ENCODE peak calls at places on chromosomes 3 and 15, in five cellular contexts. O is H1, J is GM12878, U is K562, K is WTC11. F is an unnamed sample.

GRCh38 chr3:180278583-180279188 is 241.9 kb upstream of the PEX5L start:
- DNase-seq in O (no peak), J (peak), U (no peak), K (no peak), F (no peak)

GRCh38 chr3:143002083-143002712 is 828 bp downstream of the U2SURP start:
- DNase-seq in O (no peak), J (no peak), U (peak), K (no peak), F (peak)

GRCh38 chr3:3632439-3632838 is 166.8 kb upstream of the LRRN1 start:
- DNase-seq in O (no peak), J (no peak), U (no peak), K (no peak), F (no peak)

GRCh38 chr3:23916152-23916885 is 471 bp downstream of the NKIRAS1 start:
- DNase-seq in O (no peak), J (no peak), U (no peak), K (no peak), F (no peak)

GRCh38 chr3:16090013-16090412 is 84.5 kb upstream of the GALNT15 start:
- DNase-seq in O (no peak), J (no peak), U (no peak), K (no peak), F (no peak)

GRCh38 chr15:57283774-57284508 is 92.4 kb upstream of the CGNL1 start:
- DNase-seq in O (no peak), J (no peak), U (no peak), K (no peak), F (no peak)

GRCh38 chr3:32239638-32240550 is 1.4 kb downstream of the CMTM8 start:
- DNase-seq in O (no peak), J (no peak), U (peak), K (peak), F (peak)

GRCh38 chr3:142218703-142219102 is 6.7 kb downstream of the GK5 start:
- DNase-seq in O (no peak), J (no peak), U (no peak), K (no peak), F (no peak)

GRCh38 chr15:64930778-64931240 is 19.1 kb downstream of the ANKDD1A start:
- DNase-seq in O (no peak), J (peak), U (peak), K (no peak), F (no peak)

GRCh38 chr3:185823280-185824044 is 1.4 kb downstream of the IGF2BP2 start:
- DNase-seq in O (no peak), J (no peak), U (peak), K (peak), F (peak)

GRCh38 chr3:98766924-98767323 is 3.8 kb downstream of the ST3GAL6 start:
- DNase-seq in O (no peak), J (no peak), U (no peak), K (no peak), F (no peak)

DNA sequence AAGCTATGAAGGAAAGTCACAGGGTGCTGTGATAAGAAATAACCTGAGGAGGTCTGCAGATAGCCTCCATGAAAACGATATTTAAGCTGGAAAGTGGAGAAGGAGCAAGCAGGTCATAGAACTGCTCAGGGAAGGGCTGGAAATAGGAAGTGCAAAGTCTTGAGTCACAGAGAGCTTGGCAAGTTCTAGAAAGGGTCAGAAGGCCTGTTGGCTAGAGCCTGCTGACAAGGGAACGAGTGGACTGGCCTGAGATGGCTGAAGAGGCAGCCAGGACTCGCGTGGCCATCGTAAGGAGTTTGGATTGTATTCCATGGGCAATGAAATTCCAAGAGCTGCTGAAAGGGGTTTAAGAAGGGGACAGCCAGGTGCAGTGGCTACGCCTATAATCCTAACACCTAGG is 64.7 kb upstream of the IL12A start:
- DNase-seq in O (no peak), J (no peak), U (no peak), K (no peak), F (no peak)
- TF ChIP-seq CREB1 in O (no peak), J (no peak), U (no peak), K (no peak), F (no peak)

DNA sequence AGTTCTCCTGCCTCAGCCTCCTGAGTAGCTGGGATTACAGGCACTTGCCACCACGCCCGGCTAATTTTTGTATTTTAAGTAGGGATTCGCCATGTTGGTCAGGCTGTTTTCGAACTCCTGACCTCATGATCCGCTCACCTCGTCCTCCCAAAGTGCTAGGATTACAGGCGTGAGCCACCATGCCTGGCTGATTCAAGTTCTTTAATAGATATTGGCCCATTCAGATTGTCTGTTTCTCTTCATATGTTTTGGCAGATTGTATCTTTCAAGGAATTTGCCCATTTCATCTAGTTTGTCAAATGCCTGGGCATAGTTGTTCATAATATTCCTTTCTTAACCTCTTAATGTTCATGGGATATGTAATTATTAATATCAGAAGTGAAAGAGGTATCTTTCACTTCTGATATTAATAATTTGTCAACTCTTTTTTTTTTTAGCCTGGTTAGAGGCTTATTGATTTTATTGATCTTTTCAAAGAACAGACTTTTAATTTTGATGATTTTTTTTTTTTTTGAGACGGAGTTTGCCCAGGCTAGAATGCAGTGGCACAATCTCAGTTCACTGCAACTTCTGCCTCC is 40.2 kb upstream of the ZFAND6 start:
- DNase-seq in O (no peak), J (no peak), U (no peak), K (no peak), F (no peak)
- TF ChIP-seq CREB1 in O (no peak), J (no peak), U (no peak), K (no peak), F (no peak)

GRCh38 chr3:53841296-53841695 is 4.9 kb downstream of the CHDH start:
- DNase-seq in O (no peak), J (no peak), U (no peak), K (no peak), F (no peak)
- TF ChIP-seq CREB1 in O (no peak), J (no peak), U (no peak), K (no peak), F (no peak)

GRCh38 chr3:63130625-63131024 is 147.5 kb upstream of the SYNPR start:
- DNase-seq in O (no peak), J (no peak), U (no peak), K (no peak), F (peak)

GRCh38 chr3:63132456-63133250 is 145.5 kb upstream of the SYNPR start:
- DNase-seq in O (no peak), J (no peak), U (no peak), K (no peak), F (no peak)

DNA sequence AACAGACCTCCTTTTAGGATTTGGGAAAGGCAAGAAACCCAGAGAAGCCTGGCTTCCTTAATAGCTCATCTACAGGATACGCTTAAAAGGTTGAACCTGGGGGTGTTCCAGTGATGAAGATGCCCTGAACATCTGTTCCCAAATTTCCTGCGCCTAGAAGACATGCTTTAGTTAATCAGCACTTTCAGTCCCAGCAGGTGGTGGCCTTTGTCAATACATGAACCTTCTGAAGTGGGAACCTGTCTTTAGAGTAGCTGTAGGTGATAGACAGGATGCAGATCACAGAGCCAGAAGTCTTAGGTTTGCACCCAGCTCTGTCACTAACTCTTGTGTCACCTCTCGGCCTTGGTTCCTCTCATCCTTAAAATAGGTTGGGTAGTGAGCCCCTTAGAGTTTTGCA is 149.7 kb upstream of the SYNPR start:
- DNase-seq in O (no peak), J (no peak), U (no peak), K (no peak), F (peak)
- TF ChIP-seq CREB1 in O (no peak), J (no peak), U (no peak), K (no peak), F (no peak)

DNA sequence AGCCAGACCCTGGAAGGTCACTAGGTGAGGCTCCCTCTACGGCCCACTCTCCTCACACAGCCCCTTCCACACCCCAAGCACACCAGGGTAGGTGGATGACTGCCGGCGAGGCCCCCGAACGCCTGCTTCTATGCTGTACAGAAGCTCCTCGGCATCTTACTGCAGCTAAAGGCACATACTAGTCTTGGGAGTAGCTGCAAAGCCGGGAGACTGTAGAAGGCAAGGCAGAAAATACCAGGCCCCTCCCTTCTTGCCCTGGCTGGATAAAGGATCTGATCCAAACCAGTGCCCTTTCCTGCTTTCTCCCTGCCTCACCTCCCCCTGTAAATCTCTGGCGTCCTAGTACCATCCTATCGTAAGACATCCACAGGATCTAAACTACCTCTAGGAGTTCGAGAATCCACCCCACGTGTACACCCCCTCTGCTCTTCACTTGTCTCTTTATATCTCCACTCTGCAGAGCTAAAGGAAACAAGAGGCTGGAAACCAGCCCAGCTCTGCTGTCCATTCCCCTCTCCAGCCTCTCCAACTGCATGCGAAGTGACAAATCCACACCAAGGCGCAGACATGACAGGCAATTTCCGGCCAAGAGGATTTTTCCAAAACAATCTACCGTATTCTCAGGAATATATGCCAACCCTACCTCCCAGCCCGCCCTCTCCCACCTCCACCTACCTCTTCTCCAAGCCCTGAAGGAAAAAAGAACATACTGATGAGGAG is 11.8 kb downstream of the TNK2 start:
- DNase-seq in O (no peak), J (no peak), U (peak), K (no peak), F (peak)
- TF ChIP-seq CREB1 in O (no peak), J (no peak), U (no peak), K (no peak), F (no peak)

DNA sequence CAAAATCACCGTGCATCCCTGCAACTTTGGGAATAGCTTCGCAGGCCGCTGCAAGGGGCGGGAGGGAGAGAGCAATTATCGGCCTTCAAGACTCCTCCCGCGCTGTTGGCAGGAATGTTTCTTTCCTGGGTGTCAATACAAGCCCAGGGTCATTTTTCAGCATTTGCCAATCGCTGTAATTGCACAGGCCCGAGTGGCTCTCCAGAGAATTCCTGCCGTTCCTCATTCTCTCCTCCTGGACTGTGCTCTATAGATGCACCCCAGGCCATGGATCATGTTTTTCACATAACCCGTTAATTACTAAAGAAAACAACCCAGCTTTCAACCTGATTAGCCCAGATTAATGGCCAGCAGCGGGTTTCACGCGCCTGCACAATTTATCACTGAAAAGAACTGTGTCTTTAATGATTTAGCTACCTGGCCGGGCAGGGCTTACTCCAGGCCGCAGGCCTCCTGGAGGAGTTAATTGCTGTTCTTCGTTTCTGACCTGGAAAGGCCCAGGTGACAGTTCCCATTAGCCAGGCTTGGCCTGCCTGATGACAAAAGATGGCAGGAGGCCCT is 144.3 kb downstream of the OPA1 start:
- DNase-seq in O (no peak), J (no peak), U (no peak), K (no peak), F (no peak)
- TF ChIP-seq CREB1 in O (no peak), J (no peak), U (no peak), K (no peak), F (no peak)

DNA sequence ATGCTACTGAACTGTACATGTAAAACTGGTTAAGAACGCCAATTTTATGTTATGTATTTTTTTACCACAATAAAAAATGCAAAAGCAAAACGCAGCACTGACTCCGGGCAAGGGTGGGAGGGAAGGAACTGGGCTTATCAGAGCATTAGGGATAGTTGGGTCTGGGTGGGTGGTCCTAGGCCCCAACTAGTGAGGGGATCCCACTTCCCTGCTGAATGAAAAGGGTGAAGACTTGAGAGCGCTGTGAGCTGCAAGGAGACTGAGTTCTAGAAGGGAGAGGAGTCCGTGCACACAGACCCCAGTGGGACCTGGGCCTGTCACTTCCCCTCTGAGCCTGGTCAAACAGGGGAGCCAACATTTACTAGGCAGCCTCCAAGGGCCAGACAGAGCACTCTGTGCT is 98.6 kb downstream of the TPRA1 start:
- DNase-seq in O (no peak), J (no peak), U (no peak), K (no peak), F (no peak)
- TF ChIP-seq CREB1 in O (no peak), J (no peak), U (no peak), K (no peak), F (no peak)

DNA sequence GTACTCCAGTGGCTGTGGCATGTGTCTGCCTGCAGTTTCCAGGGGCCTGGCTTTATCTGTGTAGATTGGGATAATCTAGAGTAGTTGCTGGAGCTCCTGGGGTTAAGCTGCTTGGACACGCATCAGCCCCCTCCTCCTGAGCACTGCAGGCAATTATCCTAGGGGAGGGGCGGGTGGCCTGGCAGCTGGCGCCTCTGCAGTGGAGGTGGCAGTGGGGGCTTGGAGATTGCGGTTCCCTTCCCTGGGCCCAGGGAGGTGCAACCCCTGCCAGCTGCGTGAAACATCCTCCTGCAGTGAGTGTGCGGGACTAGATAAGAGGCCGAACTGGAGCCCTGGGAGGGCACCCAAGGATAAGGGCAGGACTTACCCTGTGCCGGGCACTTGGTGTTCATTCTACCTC is 68.2 kb downstream of the EFCAB12 start:
- DNase-seq in O (no peak), J (no peak), U (no peak), K (no peak), F (no peak)
- TF ChIP-seq CREB1 in O (no peak), J (no peak), U (no peak), K (no peak), F (no peak)

F was measured in GM23338.